ENCODE peak calls at places on chromosomes 3 and 15, in eight cellular contexts. P, D, J, A, Q, C, R and K are unnamed samples.

GRCh38 chr3:72255191-72255590 is 470.2 kb upstream of the PROK2 start:
- DNase-seq in P (peak; percentile 41), D (peak; percentile 48), J (no peak), A (peak; percentile 42), Q (no peak), C (no peak), R (no peak), K (no peak)

GRCh38 chr3:37949866-37950265 is 40.7 kb upstream of the VILL start:
- DNase-seq in P (peak; percentile 65), D (no peak), J (no peak), A (no peak), Q (no peak), C (no peak), R (peak; percentile 47), K (no peak)

GRCh38 chr3:187669675-187670504 is at the start of gene SST:
- DNase-seq in P (peak; percentile 56), D (peak; percentile 47), J (peak; percentile 47), A (peak; percentile 8), Q (peak; percentile 9), C (peak; percentile 75), R (peak; percentile 52), K (peak; percentile 36)

GRCh38 chr3:195356151-195357086 is 85.5 kb upstream of the XXYLT1 start:
- DNase-seq in P (peak; percentile 29), D (no peak), J (no peak), A (no peak), Q (no peak), C (peak; percentile 54), R (no peak), K (no peak)

GRCh38 chr3:59775106-59775505 is 725.3 kb upstream of the CFAP20DC start:
- DNase-seq in P (peak; percentile 22), D (no peak), J (no peak), A (no peak), Q (no peak), C (no peak), R (no peak), K (no peak)

GRCh38 chr3:133944641-133945441 is 49.2 kb upstream of the RAB6B start:
- DNase-seq in P (peak; percentile 95), D (no peak), J (no peak), A (no peak), Q (peak; percentile 28), C (peak; percentile 23), R (peak; percentile 66), K (no peak)

GRCh38 chr3:108414007-108414406 is 96.4 kb downstream of the MYH15 start:
- DNase-seq in P (no peak), D (no peak), J (no peak), A (no peak), Q (no peak), C (no peak), R (no peak), K (no peak)

GRCh38 chr3:49171775-49172500 is 540 bp downstream of the KLHDC8B start:
- DNase-seq in P (no peak), D (no peak), J (no peak), A (no peak), Q (no peak), C (no peak), R (no peak), K (no peak)

DNA sequence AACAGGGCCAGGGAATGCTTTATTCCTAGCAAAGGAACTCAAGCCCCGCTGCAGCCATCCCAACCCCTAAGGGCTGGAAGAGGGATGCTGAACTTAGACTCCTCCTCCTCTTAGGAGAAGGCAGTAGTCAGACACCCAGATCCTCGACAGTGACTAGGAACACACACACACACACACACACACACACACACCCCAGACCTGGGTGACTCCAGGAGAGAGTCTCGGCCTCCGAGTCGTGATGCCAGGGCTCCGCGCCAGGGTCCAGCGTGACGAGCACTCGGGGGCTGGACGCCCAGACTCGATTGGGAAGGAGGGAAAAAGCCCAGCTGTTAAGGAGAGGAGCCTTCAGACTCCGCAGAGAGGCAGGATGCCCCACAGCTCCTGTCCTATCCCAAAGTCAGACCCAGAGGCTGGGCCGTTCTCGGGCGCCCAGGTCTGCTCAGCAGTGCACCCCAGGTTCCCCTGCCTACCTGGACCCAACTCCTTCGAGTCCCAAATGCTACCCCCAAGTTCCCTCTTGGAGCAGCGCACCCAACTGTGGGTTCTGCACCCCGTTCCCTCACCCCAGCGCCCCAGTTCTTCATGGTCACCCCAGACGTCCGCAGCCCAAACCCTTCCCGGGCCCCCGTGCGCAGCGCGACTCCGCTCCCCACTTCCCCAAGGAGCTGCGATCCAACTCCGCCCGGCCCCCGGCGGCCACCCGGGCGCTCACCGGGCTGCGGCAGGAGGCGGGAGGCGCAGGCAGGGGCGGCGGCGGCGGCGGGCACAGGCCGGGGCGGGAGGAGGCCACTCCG is 421 bp downstream of the BMF start:
- DNase-seq in P (peak; percentile 66), D (peak; percentile 56), J (peak; percentile 62), A (peak; percentile 65), Q (no peak), C (peak; percentile 86), R (no peak), K (peak; percentile 88)
- H3K27ac ChIP-seq in P (peak overlapping the region; percentile 33), D (peak overlapping the region; percentile 91), J (peak overlapping the region; percentile 90), A (peak overlapping the region; percentile 90), Q (peak overlapping the region; percentile 28), C (peak overlapping the region; percentile 50), R (peak overlapping the region; percentile 50), K (peak overlapping the region; percentile 86)

GRCh38 chr3:147758786-147759185 is 349.6 kb downstream of the ZIC1 start:
- DNase-seq in P (peak; percentile 47), D (no peak), J (no peak), A (no peak), Q (no peak), C (no peak), R (no peak), K (no peak)
- H3K27ac ChIP-seq in P (no peak overlapping the region), D (no peak overlapping the region), J (no peak overlapping the region), A (no peak overlapping the region), Q (no peak overlapping the region), C (no peak overlapping the region), R (no peak overlapping the region), K (no peak overlapping the region)

GRCh38 chr15:35439291-35439690 is 106.7 kb downstream of the DPH6 start:
- DNase-seq in P (peak; percentile 96), D (no peak), J (no peak), A (no peak), Q (no peak), C (no peak), R (peak; percentile 67), K (no peak)
- H3K27ac ChIP-seq in P (no peak overlapping the region), D (no peak overlapping the region), J (no peak overlapping the region), A (no peak overlapping the region), Q (no peak overlapping the region), C (no peak overlapping the region), R (peak overlapping the region; percentile 32), K (no peak overlapping the region)

GRCh38 chr15:36595625-36596024 is 16.2 kb downstream of the CDIN1 start:
- DNase-seq in P (no peak), D (no peak), J (no peak), A (no peak), Q (no peak), C (no peak), R (no peak), K (no peak)

GRCh38 chr15:36599824-36600365 is 20.5 kb downstream of the CDIN1 start:
- DNase-seq in P (no peak), D (no peak), J (no peak), A (no peak), Q (no peak), C (no peak), R (no peak), K (no peak)

GRCh38 chr15:36598529-36599177 is 19.2 kb downstream of the CDIN1 start:
- DNase-seq in P (peak; percentile 66), D (no peak), J (no peak), A (no peak), Q (no peak), C (no peak), R (no peak), K (no peak)

GRCh38 chr15:36594556-36595090 is 15.2 kb downstream of the CDIN1 start:
- DNase-seq in P (no peak), D (no peak), J (no peak), A (no peak), Q (no peak), C (no peak), R (no peak), K (no peak)

DNA sequence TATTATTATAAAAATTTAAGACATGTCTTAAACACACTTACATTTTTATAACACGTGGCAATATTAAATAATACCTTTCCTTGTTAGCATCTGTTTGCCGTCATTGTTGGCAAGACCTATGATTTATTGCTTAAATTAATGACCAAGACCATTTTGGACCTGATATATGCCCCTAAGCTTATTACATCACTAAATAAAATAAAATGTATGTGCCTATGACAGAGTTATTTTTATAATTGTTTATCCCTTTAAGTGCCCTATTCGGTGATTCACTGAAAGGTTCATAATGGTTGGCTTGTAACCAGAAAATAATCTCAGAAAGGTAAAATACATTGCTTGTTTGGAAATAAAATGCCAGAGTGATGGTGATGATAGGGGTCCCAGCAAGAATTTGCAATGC is 17.5 kb downstream of the CDIN1 start:
- DNase-seq in P (no peak), D (no peak), J (no peak), A (no peak), Q (no peak), C (no peak), R (no peak), K (no peak)
- H3K27ac ChIP-seq in P (no peak overlapping the region), D (no peak overlapping the region), J (no peak overlapping the region), A (no peak overlapping the region), Q (no peak overlapping the region), C (no peak overlapping the region), R (no peak overlapping the region), K (no peak overlapping the region)